ENCODE peak calls at places on chromosome 5, in five cellular contexts. One of them, this sample, is unnamed.

GRCh38 chr5:26940981-26941380 is 97.4 kb downstream of the CDH9 start:
- DNase-seq in retina: no peak
- DNase-seq in GM13976: no peak
- DNase-seq in M059J: peak; percentile 57
- DNase-seq in EL: no peak
- DNase-seq in this sample: no peak

GRCh38 chr5:157820593-157821252 is 38.2 kb downstream of the CLINT1 start:
- DNase-seq in retina: peak; percentile 35
- DNase-seq in GM13976: peak; percentile 31
- DNase-seq in M059J: peak; percentile 32
- DNase-seq in EL: peak; percentile 55
- DNase-seq in this sample: peak; percentile 18

GRCh38 chr5:79582186-79582585 is 30.1 kb upstream of the TENT2 start:
- DNase-seq in retina: no peak
- DNase-seq in GM13976: no peak
- DNase-seq in M059J: no peak
- DNase-seq in EL: no peak
- DNase-seq in this sample: no peak

GRCh38 chr5:13814293-13814692 is 130.2 kb downstream of the DNAH5 start:
- DNase-seq in retina: no peak
- DNase-seq in GM13976: no peak
- DNase-seq in M059J: peak; percentile 55
- DNase-seq in EL: peak; percentile 9
- DNase-seq in this sample: no peak

GRCh38 chr5:97495301-97495700 is 312.3 kb upstream of the RIOK2 start:
- DNase-seq in retina: no peak
- DNase-seq in GM13976: no peak
- DNase-seq in M059J: no peak
- DNase-seq in EL: no peak
- DNase-seq in this sample: no peak

GRCh38 chr5:137201876-137202275 is 297.2 kb downstream of the SPOCK1 start:
- DNase-seq in retina: no peak
- DNase-seq in GM13976: no peak
- DNase-seq in M059J: peak; percentile 60
- DNase-seq in EL: peak; percentile 58
- DNase-seq in this sample: no peak

GRCh38 chr5:72394688-72395087 is 74.5 kb downstream of the PTCD2 start:
- DNase-seq in retina: no peak
- DNase-seq in GM13976: peak; percentile 41
- DNase-seq in M059J: peak; percentile 54
- DNase-seq in EL: no peak
- DNase-seq in this sample: peak; percentile 49

GRCh38 chr5:38009754-38010386 is 170.0 kb upstream of the GDNF start:
- DNase-seq in retina: no peak
- DNase-seq in GM13976: no peak
- DNase-seq in M059J: no peak
- DNase-seq in EL: no peak
- DNase-seq in this sample: no peak

GRCh38 chr5:171953860-171954701 is 52.4 kb downstream of the FBXW11 start:
- DNase-seq in retina: no peak
- DNase-seq in GM13976: no peak
- DNase-seq in M059J: peak; percentile 70
- DNase-seq in EL: peak; percentile 87
- DNase-seq in this sample: no peak

GRCh38 chr5:163386352-163386751 is 51.0 kb upstream of the CCNG1 start:
- DNase-seq in retina: no peak
- DNase-seq in GM13976: no peak
- DNase-seq in M059J: no peak
- DNase-seq in EL: no peak
- DNase-seq in this sample: no peak

GRCh38 chr5:180813418-180813817 is 10.8 kb upstream of the MGAT1 start:
- DNase-seq in retina: no peak
- DNase-seq in GM13976: no peak
- DNase-seq in M059J: no peak
- DNase-seq in EL: no peak
- DNase-seq in this sample: no peak

GRCh38 chr5:160296496-160296895 is 15.9 kb downstream of the CCNJL start:
- DNase-seq in retina: no peak
- DNase-seq in GM13976: no peak
- DNase-seq in M059J: no peak
- DNase-seq in EL: no peak
- DNase-seq in this sample: no peak

GRCh38 chr5:112684737-112685136 is 52.9 kb upstream of the APC start:
- DNase-seq in retina: no peak
- DNase-seq in GM13976: no peak
- DNase-seq in M059J: peak; percentile 58
- DNase-seq in EL: peak; percentile 80
- DNase-seq in this sample: no peak

GRCh38 chr5:159135896-159136531 is 36.3 kb upstream of the EBF1 start:
- DNase-seq in retina: no peak
- DNase-seq in GM13976: no peak
- DNase-seq in M059J: peak; percentile 90
- DNase-seq in EL: peak; percentile 83
- DNase-seq in this sample: no peak

GRCh38 chr5:172172912-172173591 is 15.0 kb downstream of the STK10 start:
- DNase-seq in retina: no peak
- DNase-seq in GM13976: no peak
- DNase-seq in M059J: peak; percentile 76
- DNase-seq in EL: peak; percentile 54
- DNase-seq in this sample: no peak

GRCh38 chr5:56478062-56478461 is 244.9 kb upstream of the ANKRD55 start:
- DNase-seq in retina: no peak
- DNase-seq in GM13976: no peak
- DNase-seq in M059J: no peak
- DNase-seq in EL: no peak
- DNase-seq in this sample: no peak

GRCh38 chr5:137836997-137837396 is 30.7 kb upstream of the MYOT start:
- DNase-seq in retina: no peak
- DNase-seq in GM13976: no peak
- DNase-seq in M059J: peak; percentile 30
- DNase-seq in EL: peak; percentile 8
- DNase-seq in this sample: no peak

GRCh38 chr5:168159425-168159824 is 132.0 kb upstream of the WWC1 start:
- DNase-seq in retina: peak; percentile 55
- DNase-seq in GM13976: peak; percentile 58
- DNase-seq in M059J: peak; percentile 22
- DNase-seq in EL: no peak
- DNase-seq in this sample: peak; percentile 60

GRCh38 chr5:141094481-141095262 is at the start of gene PCDHB2:
- DNase-seq in retina: peak; percentile 49
- DNase-seq in GM13976: no peak
- DNase-seq in M059J: peak; percentile 40
- DNase-seq in EL: peak; percentile 51
- DNase-seq in this sample: no peak

GRCh38 chr5:173395257-173395932 is 67.2 kb upstream of the STC2 start:
- DNase-seq in retina: no peak
- DNase-seq in GM13976: no peak
- DNase-seq in M059J: peak; percentile 74
- DNase-seq in EL: peak; percentile 78
- DNase-seq in this sample: no peak

GRCh38 chr5:91352831-91353695 is 30.1 kb downstream of the ARRDC3 start:
- DNase-seq in retina: no peak
- DNase-seq in GM13976: no peak
- DNase-seq in M059J: no peak
- DNase-seq in EL: no peak
- DNase-seq in this sample: no peak

GRCh38 chr5:172958268-172959046 is 767 bp upstream of the RPL26L1 start:
- DNase-seq in retina: peak; percentile 85
- DNase-seq in GM13976: peak; percentile 96
- DNase-seq in M059J: peak; percentile 43
- DNase-seq in EL: peak; percentile 74
- DNase-seq in this sample: peak; percentile 92

GRCh38 chr5:56637321-56637920 is 177.9 kb upstream of the MAP3K1 start:
- DNase-seq in retina: no peak
- DNase-seq in GM13976: no peak
- DNase-seq in M059J: peak; percentile 57
- DNase-seq in EL: peak; percentile 68
- DNase-seq in this sample: no peak

GRCh38 chr5:67115804-67116203 is 80.8 kb downstream of the CD180 start:
- DNase-seq in retina: no peak
- DNase-seq in GM13976: no peak
- DNase-seq in M059J: no peak
- DNase-seq in EL: no peak
- DNase-seq in this sample: no peak

GRCh38 chr5:138949988-138950387 is 74.9 kb upstream of the LRRTM2 start:
- DNase-seq in retina: no peak
- DNase-seq in GM13976: peak; percentile 36
- DNase-seq in M059J: no peak
- DNase-seq in EL: no peak
- DNase-seq in this sample: no peak

GRCh38 chr5:50975840-50976239 is 309.4 kb downstream of the PARP8 start:
- DNase-seq in retina: no peak
- DNase-seq in GM13976: no peak
- DNase-seq in M059J: no peak
- DNase-seq in EL: no peak
- DNase-seq in this sample: no peak

GRCh38 chr5:79959407-79959806 is 31.7 kb downstream of the MTX3 start:
- DNase-seq in retina: no peak
- DNase-seq in GM13976: no peak
- DNase-seq in M059J: no peak
- DNase-seq in EL: no peak
- DNase-seq in this sample: no peak

This sample was measured in GM13977.